ENCODE peak calls at places on chromosome 7, in eight cellular contexts. N is PC-3, A is hepatocyte, E is neural progenitor cell, J is GM23338, U is OCI-LY7, P is HCT116, L is SK-N-SH. O is an unnamed sample.

GRCh38 chr7:27201231-27202017 is 1.5 kb upstream of the HOXA13 start:
- DNase-seq in P (no peak), E (no peak), U (peak), J (no peak), A (no peak), N (peak), L (no peak), O (no peak)

GRCh38 chr7:74141705-74142104 is 32.5 kb upstream of the EIF4H start:
- DNase-seq in N (peak), U (peak), E (no peak), L (no peak), P (peak), A (no peak), J (no peak), O (no peak)

GRCh38 chr7:138665669-138666140 is 35.5 kb downstream of the SVOPL start:
- DNase-seq in J (no peak), L (no peak), U (no peak), A (no peak), N (no peak), P (no peak), E (no peak), O (no peak)

GRCh38 chr7:2820508-2820934 is 23.6 kb downstream of the GNA12 start:
- DNase-seq in N (peak), P (no peak), L (no peak), U (no peak), A (peak), J (no peak), E (no peak), O (no peak)

GRCh38 chr7:46627038-46627315 is 705.9 kb upstream of the IGFBP3 start:
- DNase-seq in N (no peak), L (no peak), U (no peak), P (no peak), J (no peak), A (no peak), E (no peak), O (no peak)

GRCh38 chr7:137403282-137403681 is 59.7 kb upstream of the PTN start:
- DNase-seq in N (no peak), J (peak), A (no peak), L (no peak), P (no peak), U (no peak), E (no peak), O (no peak)

GRCh38 chr7:21142081-21142480 is 285.8 kb upstream of the SP4 start:
- DNase-seq in P (peak), E (no peak), J (no peak), N (peak), A (no peak), L (no peak), U (no peak), O (no peak)

GRCh38 chr7:122301858-122302745 is 2.4 kb downstream of the FEZF1 start:
- DNase-seq in E (peak), P (no peak), L (peak), A (peak), N (no peak), J (peak), U (no peak), O (no peak)

GRCh38 chr7:69078997-69079769 is 519.1 kb upstream of the AUTS2 start:
- DNase-seq in L (no peak), A (no peak), J (peak), P (no peak), N (no peak), U (no peak), E (peak), O (no peak)

GRCh38 chr7:15757041-15757995 is 70.8 kb upstream of the MEOX2 start:
- DNase-seq in E (no peak), P (no peak), J (no peak), A (no peak), N (no peak), U (no peak), L (no peak), O (no peak)

GRCh38 chr7:28048694-28049093 is 131.9 kb downstream of the JAZF1 start:
- DNase-seq in P (no peak), A (no peak), U (no peak), N (no peak), L (no peak), J (no peak), E (no peak), O (no peak)

GRCh38 chr7:80902716-80903308 is 16.0 kb downstream of the SEMA3C start:
- DNase-seq in L (no peak), U (no peak), A (no peak), J (no peak), N (peak), P (no peak), E (no peak), O (no peak)

GRCh38 chr7:2526659-2527504 is 7.3 kb downstream of the LFNG start:
- DNase-seq in N (no peak), J (no peak), P (no peak), L (no peak), A (no peak), E (no peak), U (no peak), O (no peak)

GRCh38 chr7:55792048-55792447 is 70.5 kb downstream of the SEPTIN14 start:
- DNase-seq in J (no peak), A (no peak), U (no peak), E (no peak), P (no peak), L (no peak), N (no peak), O (no peak)

GRCh38 chr7:17371656-17372524 is 73.4 kb downstream of the AHR start:
- DNase-seq in N (peak), E (no peak), L (no peak), J (no peak), P (peak), U (no peak), A (peak), O (no peak)

GRCh38 chr7:12951397-12951801 is 264.0 kb downstream of the ARL4A start:
- DNase-seq in L (no peak), J (no peak), P (peak), U (no peak), A (no peak), E (no peak), N (peak), O (no peak)

GRCh38 chr7:20306499-20306946 is 24.2 kb upstream of the ITGB8 start:
- DNase-seq in E (peak), P (no peak), L (no peak), N (no peak), U (no peak), A (peak), J (peak), O (no peak)

GRCh38 chr7:135180122-135180521 is 9.6 kb upstream of the CYREN start:
- DNase-seq in N (no peak), L (no peak), J (no peak), A (no peak), P (no peak), E (no peak), U (no peak), O (no peak)

GRCh38 chr7:116785851-116786250 is 76.5 kb upstream of the CAPZA2 start:
- DNase-seq in P (no peak), N (no peak), L (no peak), U (no peak), A (no peak), J (no peak), E (no peak), O (no peak)

GRCh38 chr7:79513271-79513670 is 59.8 kb upstream of the MAGI2 start:
- DNase-seq in U (no peak), P (no peak), E (no peak), L (no peak), N (no peak), A (no peak), J (no peak), O (no peak)

GRCh38 chr7:39810204-39810642 is 139.8 kb upstream of the CDK13 start:
- DNase-seq in P (peak), A (peak), E (no peak), N (no peak), J (peak), U (no peak), L (no peak), O (no peak)

GRCh38 chr7:42340462-42340861 is 103.5 kb upstream of the GLI3 start:
- DNase-seq in P (no peak), U (no peak), J (no peak), L (no peak), E (no peak), A (no peak), N (no peak), O (no peak)

GRCh38 chr7:12607134-12607533 is 36.6 kb downstream of the SCIN start:
- DNase-seq in E (no peak), U (no peak), N (no peak), J (no peak), A (no peak), P (no peak), L (peak), O (peak)

GRCh38 chr7:15972767-15973362 is 286.4 kb upstream of the MEOX2 start:
- DNase-seq in A (no peak), L (no peak), P (no peak), U (no peak), E (no peak), J (no peak), N (no peak), O (no peak)

GRCh38 chr7:150737265-150738055 is at the start of gene GIMAP5:
- DNase-seq in N (no peak), E (no peak), U (no peak), J (no peak), A (no peak), L (no peak), P (no peak), O (no peak)

GRCh38 chr7:90994121-90994520 is 270.1 kb upstream of the FZD1 start:
- DNase-seq in J (no peak), L (no peak), E (no peak), N (no peak), A (no peak), P (no peak), U (no peak), O (no peak)

GRCh38 chr7:27161214-27161720 is 4.1 kb downstream of the HOXA9 start:
- DNase-seq in L (no peak), U (no peak), E (no peak), N (no peak), J (no peak), P (no peak), A (peak), O (no peak)

GRCh38 chr7:47285860-47286491 is 295.9 kb downstream of the TNS3 start:
- DNase-seq in J (peak), U (no peak), L (peak), A (no peak), E (no peak), P (no peak), N (no peak), O (no peak)

GRCh38 chr7:103811997-103812396 is 177.5 kb downstream of the RELN start:
- DNase-seq in J (peak), L (no peak), N (peak), P (no peak), U (peak), E (no peak), A (peak), O (peak)

GRCh38 chr7:121960678-121961461 is 87.9 kb downstream of the PTPRZ1 start:
- DNase-seq in U (no peak), N (peak), L (no peak), J (no peak), E (peak), A (peak), P (peak), O (no peak)

GRCh38 chr7:116674508-116675173 is 2.6 kb downstream of the MET start:
- DNase-seq in P (no peak), E (peak), J (peak), A (no peak), L (no peak), U (no peak), N (peak), O (no peak)

GRCh38 chr7:80334185-80334584 is 177.7 kb downstream of the GNAT3 start:
- DNase-seq in L (no peak), U (no peak), E (no peak), J (no peak), A (no peak), P (no peak), N (peak), O (no peak)

GRCh38 chr7:87435546-87435945 is 39.9 kb downstream of the ABCB4 start:
- DNase-seq in P (no peak), A (no peak), N (peak), J (no peak), U (no peak), E (no peak), L (no peak), O (no peak)
- TF ChIP-seq EZH2phosphoT487 in P (no peak), A (no peak), N (no peak), J (no peak), U (no peak), E (no peak), L (no peak), O (no peak)

GRCh38 chr7:113198226-113198625 is 79.9 kb upstream of the SMIM30 start:
- DNase-seq in J (no peak), U (no peak), N (no peak), P (no peak), L (no peak), A (no peak), E (no peak), O (no peak)
- H2AFZ ChIP-seq in J (no peak), U (no peak), N (no peak), P (no peak), L (peak), A (no peak), E (peak), O (no peak)

GRCh38 chr7:8089036-8089780 is 120.6 kb downstream of the GLCCI1 start:
- DNase-seq in U (no peak), A (no peak), J (no peak), P (no peak), L (no peak), E (no peak), N (no peak), O (no peak)

GRCh38 chr7:8092140-8092539 is 123.5 kb downstream of the GLCCI1 start:
- DNase-seq in U (no peak), N (no peak), E (no peak), A (no peak), L (no peak), P (no peak), J (no peak), O (no peak)

GRCh38 chr7:8094164-8095140 is 125.9 kb downstream of the GLCCI1 start:
- DNase-seq in U (no peak), N (no peak), A (peak), J (no peak), E (no peak), P (no peak), L (no peak), O (no peak)
- TF ChIP-seq CTCF in U (no peak), N (no peak), A (no peak), J (no peak), E (no peak), P (no peak), L (no peak), O (no peak)

GRCh38 chr7:18494821-18495408 is 634 bp upstream of the HDAC9 start:
- DNase-seq in L (no peak), A (no peak), P (no peak), U (no peak), J (peak), E (no peak), N (no peak), O (peak)

GRCh38 chr7:18497082-18497481 is 1.5 kb downstream of the HDAC9 start:
- DNase-seq in L (no peak), N (no peak), U (no peak), A (no peak), P (no peak), J (no peak), E (no peak), O (no peak)

GRCh38 chr7:18496336-18496700 is 769 bp downstream of the HDAC9 start:
- DNase-seq in E (no peak), A (no peak), J (peak), L (no peak), U (no peak), P (no peak), N (no peak), O (no peak)

GRCh38 chr7:18497800-18498199 is 2.3 kb downstream of the HDAC9 start:
- DNase-seq in N (no peak), A (no peak), U (no peak), J (no peak), P (no peak), L (no peak), E (no peak), O (no peak)

GRCh38 chr7:18495412-18496335 is at the start of gene HDAC9:
- DNase-seq in A (peak), N (no peak), P (no peak), L (peak), E (peak), J (peak), U (peak), O (peak)
- TF ChIP-seq EZH2phosphoT487 in A (no peak), N (no peak), P (no peak), L (no peak), E (peak), J (no peak), U (no peak), O (no peak)

GRCh38 chr7:131619336-131620305 is 63.2 kb upstream of the PODXL start:
- DNase-seq in E (peak), U (no peak), N (peak), P (no peak), A (peak), J (no peak), L (no peak), O (no peak)

GRCh38 chr7:131618391-131618790 is 62.0 kb upstream of the PODXL start:
- DNase-seq in U (no peak), E (no peak), L (no peak), N (peak), P (no peak), J (no peak), A (no peak), O (no peak)

GRCh38 chr7:131616487-131616886 is 60.1 kb upstream of the PODXL start:
- DNase-seq in J (no peak), L (no peak), U (no peak), N (no peak), E (no peak), A (no peak), P (no peak), O (no peak)

GRCh38 chr7:131610007-131610406 is 53.6 kb upstream of the PODXL start:
- DNase-seq in A (no peak), U (no peak), N (no peak), J (no peak), P (no peak), E (no peak), L (no peak), O (no peak)

DNA sequence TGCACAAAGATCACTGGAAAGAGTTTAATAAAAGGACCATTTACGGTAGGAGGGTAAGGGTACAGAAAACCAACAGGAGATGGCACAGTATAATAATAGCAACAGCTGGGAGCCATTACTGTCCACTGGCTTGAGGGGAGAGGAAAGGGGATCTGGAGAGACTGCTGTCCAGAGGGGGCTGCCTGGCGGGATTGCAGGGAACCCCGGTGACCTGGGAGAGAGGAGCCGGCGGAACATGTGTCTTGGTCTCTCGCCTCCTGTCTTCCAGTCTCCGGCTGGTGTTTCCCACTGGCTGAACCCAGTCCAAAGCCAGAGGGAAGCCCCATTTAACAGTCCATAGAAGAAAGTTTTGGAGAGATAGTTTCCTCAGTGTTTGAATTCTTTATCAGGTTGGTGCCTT is 57.5 kb upstream of the PODXL start:
- DNase-seq in P (no peak), J (no peak), N (no peak), E (no peak), A (no peak), L (no peak), U (no peak), O (no peak)
- H2AFZ ChIP-seq in P (no peak), J (no peak), N (no peak), E (no peak), A (no peak), L (no peak), U (no peak), O (no peak)

DNA sequence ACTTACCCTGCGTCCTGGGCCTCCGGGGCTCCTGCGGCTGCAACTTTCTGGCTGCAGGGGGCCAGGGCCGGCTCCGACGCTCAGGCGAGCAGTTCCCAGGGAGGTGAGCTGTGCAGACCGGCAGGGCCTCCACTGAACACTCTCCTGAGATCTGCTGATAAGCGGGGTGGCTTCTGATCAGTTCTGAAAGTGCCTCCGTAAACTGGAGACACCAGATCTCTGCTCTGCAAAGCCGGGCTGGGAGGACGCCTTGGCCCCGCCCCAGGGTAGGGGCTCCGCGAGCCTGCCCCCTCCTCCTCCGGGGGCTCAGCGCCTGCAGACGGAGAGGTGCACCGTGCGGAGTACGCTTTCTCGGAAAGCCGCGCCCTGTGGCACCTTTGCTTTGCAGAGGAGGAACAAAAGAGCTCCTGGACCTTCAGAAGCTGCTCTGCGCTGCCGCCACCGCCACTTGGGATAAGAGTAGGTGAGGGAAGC is 141.3 kb upstream of the VKORC1L1 start:
- DNase-seq in A (peak), N (no peak), U (no peak), P (no peak), E (peak), L (no peak), J (peak), O (no peak)
- TF ChIP-seq CTCF in A (peak), N (no peak), U (no peak), P (no peak), E (peak), L (no peak), J (peak), O (no peak)

GRCh38 chr7:152145853-152146466 is 120.5 kb downstream of the GALNT11 start:
- DNase-seq in N (peak), E (peak), U (peak), A (peak), J (peak), L (peak), P (peak), O (peak)
- TF ChIP-seq EZH2phosphoT487 in N (no peak), E (no peak), U (no peak), A (no peak), J (no peak), L (no peak), P (no peak), O (no peak)

O was measured in MM.1S.